ENCODE peak calls at places on chromosome 13, in nine cellular contexts. I is sciatic nerve; Q is Calu3; E is left cardiac atrium; F is stimulated activated CD8-positive, alpha-beta memory T cell treated with anti-CD3 and anti-CD28 coated beads, Interleukin-2, amount 100 ng/mL, for 1 hour; M is small intestine; Z is progenitor cell of endocrine pancreas; H is GM12864; G is glutamatergic neuron. A is an unnamed sample.

GRCh38 chr13:107296804-107297203 is 728.9 kb upstream of the ARGLU1 start:
- DNase-seq in I (no peak), Q (no peak), E (no peak), F (no peak), M (no peak), Z (no peak), H (no peak), G (no peak), A (no peak)

GRCh38 chr13:109700176-109700575 is 86.2 kb downstream of the IRS2 start:
- DNase-seq in I (peak), Q (peak), E (peak), F (no peak), M (peak), Z (no peak), H (no peak), G (peak), A (no peak)

GRCh38 chr13:112638157-112638750 is 50.3 kb upstream of the TUBGCP3 start:
- DNase-seq in I (peak), Q (peak), E (no peak), F (no peak), M (peak), Z (no peak), H (no peak), G (no peak), A (no peak)

GRCh38 chr13:98749501-98749900 is 3.0 kb downstream of the SLC15A1 start:
- DNase-seq in I (no peak), Q (no peak), E (no peak), F (no peak), M (no peak), Z (no peak), H (no peak), G (no peak), A (no peak)

GRCh38 chr13:101700598-101700997 is 248.1 kb downstream of the ITGBL1 start:
- DNase-seq in I (no peak), Q (no peak), E (no peak), F (no peak), M (no peak), Z (no peak), H (no peak), G (no peak), A (no peak)

GRCh38 chr13:66139701-66140100 is 1090.4 kb downstream of the PCDH9 start:
- DNase-seq in I (no peak), Q (no peak), E (no peak), F (no peak), M (no peak), Z (no peak), H (no peak), G (no peak), A (no peak)

GRCh38 chr13:46126074-46126473 is 21.2 kb upstream of the CPB2 start:
- DNase-seq in I (no peak), Q (no peak), E (no peak), F (no peak), M (no peak), Z (no peak), H (no peak), G (no peak), A (no peak)

GRCh38 chr13:33252103-33252502 is 33.5 kb downstream of the STARD13 start:
- DNase-seq in I (no peak), Q (no peak), E (peak), F (no peak), M (no peak), Z (no peak), H (no peak), G (no peak), A (no peak)

GRCh38 chr13:49859568-49859967 is 67.1 kb upstream of the KPNA3 start:
- DNase-seq in I (no peak), Q (peak), E (no peak), F (no peak), M (no peak), Z (no peak), H (no peak), G (no peak), A (peak)

GRCh38 chr13:32086791-32087441 is 55.3 kb downstream of the FRY start:
- DNase-seq in I (no peak), Q (no peak), E (no peak), F (no peak), M (no peak), Z (no peak), H (no peak), G (no peak), A (no peak)

GRCh38 chr13:92804346-92804745 is 422.3 kb upstream of the GPC6 start:
- DNase-seq in I (no peak), Q (no peak), E (no peak), F (no peak), M (no peak), Z (no peak), H (no peak), G (no peak), A (no peak)

GRCh38 chr13:46278474-46278873 is 66.7 kb downstream of the LRRC63 start:
- DNase-seq in I (no peak), Q (no peak), E (no peak), F (no peak), M (no peak), Z (no peak), H (no peak), G (no peak), A (no peak)

GRCh38 chr13:21901772-21902708 is 231.2 kb downstream of the FGF9 start:
- DNase-seq in I (no peak), Q (no peak), E (peak), F (no peak), M (peak), Z (no peak), H (no peak), G (no peak), A (peak)

GRCh38 chr13:29718694-29719093 is 123.2 kb upstream of the SLC7A1 start:
- DNase-seq in I (no peak), Q (no peak), E (no peak), F (no peak), M (no peak), Z (no peak), H (no peak), G (no peak), A (no peak)

GRCh38 chr13:47437411-47437810 is 540.6 kb upstream of the HTR2A start:
- DNase-seq in I (no peak), Q (no peak), E (no peak), F (no peak), M (no peak), Z (no peak), H (no peak), G (no peak), A (no peak)

GRCh38 chr13:77699059-77699680 is 1.7 kb downstream of the SLAIN1 start:
- DNase-seq in I (no peak), Q (no peak), E (no peak), F (no peak), M (no peak), Z (no peak), H (no peak), G (no peak), A (no peak)

GRCh38 chr13:40388617-40389016 is 277.8 kb downstream of the FOXO1 start:
- DNase-seq in I (no peak), Q (no peak), E (peak), F (peak), M (peak), Z (no peak), H (peak), G (no peak), A (no peak)

GRCh38 chr13:25267715-25268114 is 19.6 kb downstream of the MTMR6 start:
- DNase-seq in I (no peak), Q (no peak), E (no peak), F (no peak), M (no peak), Z (no peak), H (no peak), G (no peak), A (no peak)

GRCh38 chr13:46679369-46680180 is 117.4 kb downstream of the ESD start:
- DNase-seq in I (no peak), Q (no peak), E (no peak), F (no peak), M (peak), Z (no peak), H (no peak), G (no peak), A (peak)

GRCh38 chr13:49320975-49321374 is 73.2 kb downstream of the CDADC1 start:
- DNase-seq in I (no peak), Q (no peak), E (no peak), F (no peak), M (no peak), Z (no peak), H (no peak), G (no peak), A (no peak)

GRCh38 chr13:28754698-28755545 is 36.2 kb upstream of the SLC46A3 start:
- DNase-seq in I (no peak), Q (no peak), E (peak), F (no peak), M (peak), Z (no peak), H (no peak), G (no peak), A (peak)

GRCh38 chr13:32650705-32651311 is 64.6 kb downstream of the PDS5B start:
- DNase-seq in I (no peak), Q (peak), E (peak), F (peak), M (peak), Z (no peak), H (peak), G (peak), A (peak)

GRCh38 chr13:111005808-111006494 is 91.1 kb upstream of the ANKRD10 start:
- DNase-seq in I (no peak), Q (no peak), E (peak), F (no peak), M (no peak), Z (no peak), H (no peak), G (no peak), A (no peak)

GRCh38 chr13:113802090-113802531 is 43.1 kb downstream of the TMEM255B start:
- DNase-seq in I (peak), Q (no peak), E (peak), F (no peak), M (no peak), Z (no peak), H (no peak), G (peak), A (peak)

GRCh38 chr13:108326318-108326717 is 56.8 kb downstream of the TNFSF13B start:
- DNase-seq in I (no peak), Q (no peak), E (no peak), F (no peak), M (peak), Z (no peak), H (peak), G (no peak), A (peak)

GRCh38 chr13:28137556-28137955 is 789 bp upstream of the PAN3 start:
- DNase-seq in I (no peak), Q (no peak), E (no peak), F (no peak), M (no peak), Z (no peak), H (no peak), G (no peak), A (no peak)

GRCh38 chr13:26752671-26753070 is 7.9 kb downstream of the GPR12 start:
- DNase-seq in I (no peak), Q (no peak), E (no peak), F (no peak), M (no peak), Z (no peak), H (no peak), G (no peak), A (no peak)

GRCh38 chr13:29994911-29995601 is 144.6 kb upstream of the UBL3 start:
- DNase-seq in I (no peak), Q (no peak), E (no peak), F (no peak), M (no peak), Z (no peak), H (no peak), G (no peak), A (no peak)

GRCh38 chr13:97141564-97142005 is 80.5 kb upstream of the MBNL2 start:
- DNase-seq in I (no peak), Q (peak), E (no peak), F (no peak), M (peak), Z (peak), H (no peak), G (no peak), A (peak)

GRCh38 chr13:65679240-65679639 is 1550.9 kb downstream of the PCDH9 start:
- DNase-seq in I (no peak), Q (no peak), E (no peak), F (no peak), M (no peak), Z (no peak), H (no peak), G (no peak), A (no peak)

GRCh38 chr13:113937073-113937472 is 36.8 kb downstream of the C13orf46 start:
- DNase-seq in I (peak), Q (no peak), E (no peak), F (no peak), M (no peak), Z (no peak), H (no peak), G (no peak), A (no peak)

GRCh38 chr13:105956891-105957290 is 578.6 kb downstream of the EFNB2 start:
- DNase-seq in I (no peak), Q (no peak), E (peak), F (no peak), M (no peak), Z (no peak), H (no peak), G (no peak), A (no peak)

GRCh38 chr13:30429721-30430694 is 7.7 kb downstream of the UBE2L5 start:
- DNase-seq in I (no peak), Q (peak), E (no peak), F (no peak), M (no peak), Z (no peak), H (no peak), G (no peak), A (no peak)